ENCODE peak calls at places on chromosome 4, in four cellular contexts. B, I, N and L are unnamed samples. For H3K9me3 and H3K4me1, the result is how much of the 10 kb centered on the place peaks cover.

GRCh38 chr4:78764498-78764961 is 11.6 kb upstream of the BMP2K start:
- DNase-seq in N (peak), I (no peak), B (peak), L (no peak)

GRCh38 chr4:80305466-80305865 is 30.1 kb upstream of the CFAP299 start:
- DNase-seq in I (no peak), B (peak), N (no peak), L (no peak)

GRCh38 chr4:85039526-85039925 is 73.0 kb upstream of the WDFY3 start:
- DNase-seq in B (peak), I (no peak), N (peak), L (no peak)

GRCh38 chr4:24007740-24008348 is 118.0 kb upstream of the PPARGC1A start:
- DNase-seq in B (no peak), I (no peak), N (peak), L (no peak)

GRCh38 chr4:184756399-184756798 is 22.5 kb upstream of the CENPU start:
- DNase-seq in I (no peak), B (peak), N (peak), L (no peak)

GRCh38 chr4:3756343-3757059 is 9.7 kb upstream of the ADRA2C start:
- DNase-seq in N (no peak), I (no peak), B (no peak), L (no peak)

GRCh38 chr4:184815046-184815877 is 10.5 kb downstream of the ACSL1 start:
- DNase-seq in I (no peak), N (peak), B (peak), L (no peak)

GRCh38 chr4:39621582-39621981 is 17.1 kb downstream of the SMIM14 start:
- DNase-seq in I (no peak), N (peak), B (peak), L (no peak)

GRCh38 chr4:151766691-151767090 is 5.9 kb upstream of the GATB start:
- DNase-seq in I (no peak), N (no peak), B (no peak), L (no peak)

GRCh38 chr4:153471691-153472080 is 5.5 kb downstream of the TMEM131L start:
- DNase-seq in N (no peak), B (no peak), I (no peak), L (no peak)

GRCh38 chr4:67926485-67926884 is 36.8 kb downstream of the TMPRSS11A start:
- DNase-seq in I (no peak), B (no peak), N (no peak), L (no peak)

GRCh38 chr4:106546380-106546779 is 177.8 kb upstream of the GIMD1 start:
- DNase-seq in I (no peak), B (no peak), N (no peak), L (no peak)

DNA sequence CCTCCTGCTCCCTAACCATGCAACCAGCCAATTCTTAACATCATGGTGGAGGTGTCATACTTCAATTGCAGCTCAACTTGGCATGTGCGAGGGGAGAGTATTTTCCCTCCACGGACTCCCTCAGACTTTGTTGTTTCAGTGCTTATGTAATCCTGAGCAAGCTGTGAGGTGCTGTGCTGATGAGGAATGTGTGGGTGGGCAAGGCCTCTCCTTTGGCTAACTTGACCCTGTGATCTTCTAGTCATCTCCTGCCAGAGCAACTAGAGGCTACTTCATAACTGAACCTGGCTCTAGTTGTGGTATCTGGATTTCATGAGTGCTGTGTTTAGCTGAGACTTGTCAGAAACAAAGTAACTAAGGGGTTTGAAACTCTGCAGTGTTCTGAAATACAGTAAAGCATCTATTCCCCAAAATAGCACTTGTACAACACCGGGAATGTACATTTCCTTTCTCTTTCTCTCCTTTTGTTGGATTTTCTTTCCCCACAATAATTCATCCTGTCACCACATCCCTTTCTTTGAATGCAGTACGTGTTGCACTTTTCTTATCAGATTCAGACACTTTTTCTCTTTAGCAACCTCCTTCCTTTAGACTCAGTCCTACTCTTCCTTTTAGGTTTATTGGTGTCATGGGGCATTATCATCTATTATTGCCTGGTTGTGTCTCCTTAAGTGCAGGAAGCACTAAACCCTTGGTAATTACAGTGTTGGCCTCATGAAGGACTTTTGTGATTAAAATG is 415.2 kb upstream of the NR3C2 start:
- DNase-seq in I (no peak), N (no peak), B (peak), L (no peak)
- H3K4me3 ChIP-seq in I (no peak), N (no peak), B (no peak), L (no peak)

GRCh38 chr4:6065166-6065565 is 46.9 kb upstream of the C4orf50 start:
- DNase-seq in I (no peak), N (no peak), B (no peak), L (no peak)

GRCh38 chr4:6063684-6064083 is 45.5 kb upstream of the C4orf50 start:
- DNase-seq in I (no peak), N (no peak), B (no peak), L (no peak)

GRCh38 chr4:6069845-6070709 is 51.8 kb upstream of the C4orf50 start:
- DNase-seq in N (no peak), I (no peak), B (no peak), L (no peak)

GRCh38 chr4:6064383-6064782 is 46.2 kb upstream of the C4orf50 start:
- DNase-seq in B (no peak), I (no peak), N (no peak), L (no peak)

GRCh38 chr4:6066191-6066590 is 48.0 kb upstream of the C4orf50 start:
- DNase-seq in B (no peak), N (no peak), I (no peak), L (no peak)
- H3K9me3 ChIP-seq in B (under half), N (under half), I (under half), L (under half)

GRCh38 chr4:2592572-2592971 is 56.1 kb downstream of the FAM193A start:
- DNase-seq in N (no peak), I (no peak), B (no peak), L (no peak)

GRCh38 chr4:2591189-2591588 is 54.7 kb downstream of the FAM193A start:
- DNase-seq in B (peak), I (peak), N (peak), L (no peak)

GRCh38 chr4:2595436-2595835 is 59.0 kb downstream of the FAM193A start:
- DNase-seq in B (no peak), I (no peak), N (no peak), L (no peak)

GRCh38 chr4:2596153-2596552 is 59.7 kb downstream of the FAM193A start:
- DNase-seq in B (no peak), N (no peak), I (no peak), L (no peak)

GRCh38 chr4:2593003-2593402 is 56.6 kb downstream of the FAM193A start:
- DNase-seq in I (no peak), N (no peak), B (no peak), L (no peak)
- H3K4me1 ChIP-seq in I (under half), N (under half), B (under half), L (under half)

GRCh38 chr4:13523105-13523477 is 21.2 kb downstream of the NKX3-2 start:
- DNase-seq in B (no peak), N (no peak), I (no peak), L (no peak)

GRCh38 chr4:13525606-13526281 is 18.6 kb downstream of the NKX3-2 start:
- DNase-seq in I (no peak), B (no peak), N (no peak), L (no peak)

GRCh38 chr4:13524504-13525243 is 19.6 kb downstream of the NKX3-2 start:
- DNase-seq in B (peak), N (peak), I (no peak), L (no peak)

GRCh38 chr4:13522282-13523104 is 21.8 kb downstream of the NKX3-2 start:
- DNase-seq in N (no peak), B (no peak), I (no peak), L (no peak)

GRCh38 chr4:13523591-13524503 is 20.5 kb downstream of the NKX3-2 start:
- DNase-seq in I (no peak), B (no peak), N (no peak), L (no peak)
- H3K4me3 ChIP-seq in I (peak), B (no peak), N (no peak), L (no peak)

GRCh38 chr4:1251773-1252066 is 2.8 kb upstream of the CTBP1 start:
- DNase-seq in B (no peak), N (no peak), I (no peak), L (no peak)
- H3K9me3 ChIP-seq in B (under half), N (under half), I (under half), L (under half)